ENCODE peak calls at places on chromosomes 3 and 15, in six cellular contexts. One of them, this sample, is unnamed.

GRCh38 chr15:80925597-80926059 is 64.0 kb downstream of the MESD start:
- DNase-seq in GM23248: no peak
- DNase-seq in naive thymus-derived CD4-positive, alpha-beta T cell: no peak
- DNase-seq in AG10803: no peak
- DNase-seq in NB4: no peak
- DNase-seq in brain microvascular endothelial cell: no peak
- DNase-seq in this sample: no peak

GRCh38 chr15:90367578-90367977 is 15.5 kb downstream of the ZNF774 start:
- DNase-seq in GM23248: peak; percentile 74
- DNase-seq in naive thymus-derived CD4-positive, alpha-beta T cell: no peak
- DNase-seq in AG10803: peak; percentile 72
- DNase-seq in NB4: no peak
- DNase-seq in brain microvascular endothelial cell: no peak
- DNase-seq in this sample: no peak

GRCh38 chr15:25810631-25811077 is 52.5 kb downstream of the ATP10A start:
- DNase-seq in GM23248: no peak
- DNase-seq in naive thymus-derived CD4-positive, alpha-beta T cell: no peak
- DNase-seq in AG10803: no peak
- DNase-seq in NB4: no peak
- DNase-seq in brain microvascular endothelial cell: no peak
- DNase-seq in this sample: no peak

GRCh38 chr15:64861960-64862359 is 20.2 kb downstream of the PLEKHO2 start:
- DNase-seq in GM23248: no peak
- DNase-seq in naive thymus-derived CD4-positive, alpha-beta T cell: no peak
- DNase-seq in AG10803: no peak
- DNase-seq in NB4: no peak
- DNase-seq in brain microvascular endothelial cell: no peak
- DNase-seq in this sample: no peak

GRCh38 chr3:13379191-13379830 is 40.8 kb downstream of the NUP210 start:
- DNase-seq in GM23248: peak; percentile 89
- DNase-seq in naive thymus-derived CD4-positive, alpha-beta T cell: no peak
- DNase-seq in AG10803: peak; percentile 71
- DNase-seq in NB4: no peak
- DNase-seq in brain microvascular endothelial cell: peak; percentile 77
- DNase-seq in this sample: no peak

GRCh38 chr15:59925123-59925522 is 79.0 kb upstream of the FOXB1 start:
- DNase-seq in GM23248: no peak
- DNase-seq in naive thymus-derived CD4-positive, alpha-beta T cell: no peak
- DNase-seq in AG10803: no peak
- DNase-seq in NB4: no peak
- DNase-seq in brain microvascular endothelial cell: no peak
- DNase-seq in this sample: no peak

GRCh38 chr3:38281895-38282686 is at the start of gene SLC22A14:
- DNase-seq in GM23248: no peak
- DNase-seq in naive thymus-derived CD4-positive, alpha-beta T cell: no peak
- DNase-seq in AG10803: no peak
- DNase-seq in NB4: no peak
- DNase-seq in brain microvascular endothelial cell: no peak
- DNase-seq in this sample: no peak

GRCh38 chr3:50624634-50625033 is 7.7 kb downstream of the MAPKAPK3 start:
- DNase-seq in GM23248: no peak
- DNase-seq in naive thymus-derived CD4-positive, alpha-beta T cell: no peak
- DNase-seq in AG10803: no peak
- DNase-seq in NB4: no peak
- DNase-seq in brain microvascular endothelial cell: no peak
- DNase-seq in this sample: no peak

GRCh38 chr3:74469151-74469550 is 145.3 kb downstream of the CNTN3 start:
- DNase-seq in GM23248: peak; percentile 77
- DNase-seq in naive thymus-derived CD4-positive, alpha-beta T cell: no peak
- DNase-seq in AG10803: peak; percentile 79
- DNase-seq in NB4: no peak
- DNase-seq in brain microvascular endothelial cell: no peak
- DNase-seq in this sample: no peak

GRCh38 chr3:49295489-49296058 is 18.5 kb upstream of the C3orf62 start:
- DNase-seq in GM23248: peak; percentile 68
- DNase-seq in naive thymus-derived CD4-positive, alpha-beta T cell: no peak
- DNase-seq in AG10803: peak; percentile 59
- DNase-seq in NB4: peak; percentile 57
- DNase-seq in brain microvascular endothelial cell: peak; percentile 32
- DNase-seq in this sample: peak; percentile 30

GRCh38 chr3:125052671-125053303 is 3.0 kb downstream of the HEG1 start:
- DNase-seq in GM23248: peak; percentile 95
- DNase-seq in naive thymus-derived CD4-positive, alpha-beta T cell: no peak
- DNase-seq in AG10803: peak; percentile 98
- DNase-seq in NB4: no peak
- DNase-seq in brain microvascular endothelial cell: peak; percentile 90
- DNase-seq in this sample: no peak

GRCh38 chr3:186070123-186070522 is 38.8 kb downstream of the ETV5 start:
- DNase-seq in GM23248: no peak
- DNase-seq in naive thymus-derived CD4-positive, alpha-beta T cell: no peak
- DNase-seq in AG10803: no peak
- DNase-seq in NB4: no peak
- DNase-seq in brain microvascular endothelial cell: no peak
- DNase-seq in this sample: no peak

GRCh38 chr15:96626936-96627577 is 296.6 kb downstream of the NR2F2 start:
- DNase-seq in GM23248: no peak
- DNase-seq in naive thymus-derived CD4-positive, alpha-beta T cell: no peak
- DNase-seq in AG10803: no peak
- DNase-seq in NB4: no peak
- DNase-seq in brain microvascular endothelial cell: no peak
- DNase-seq in this sample: no peak

GRCh38 chr3:159616234-159616825 is 372.3 kb upstream of the IL12A start:
- DNase-seq in GM23248: peak; percentile 75
- DNase-seq in naive thymus-derived CD4-positive, alpha-beta T cell: no peak
- DNase-seq in AG10803: peak; percentile 66
- DNase-seq in NB4: no peak
- DNase-seq in brain microvascular endothelial cell: peak; percentile 65
- DNase-seq in this sample: no peak

GRCh38 chr15:66425837-66426236 is 39.1 kb downstream of the MAP2K1 start:
- DNase-seq in GM23248: no peak
- DNase-seq in naive thymus-derived CD4-positive, alpha-beta T cell: no peak
- DNase-seq in AG10803: no peak
- DNase-seq in NB4: no peak
- DNase-seq in brain microvascular endothelial cell: no peak
- DNase-seq in this sample: no peak

GRCh38 chr3:149310796-149311534 is 22.5 kb downstream of the TM4SF18 start:
- DNase-seq in GM23248: no peak
- DNase-seq in naive thymus-derived CD4-positive, alpha-beta T cell: no peak
- DNase-seq in AG10803: no peak
- DNase-seq in NB4: no peak
- DNase-seq in brain microvascular endothelial cell: no peak
- DNase-seq in this sample: no peak

GRCh38 chr15:24292837-24293236 is 382.7 kb upstream of the NPAP1 start:
- DNase-seq in GM23248: no peak
- DNase-seq in naive thymus-derived CD4-positive, alpha-beta T cell: no peak
- DNase-seq in AG10803: no peak
- DNase-seq in NB4: no peak
- DNase-seq in brain microvascular endothelial cell: no peak
- DNase-seq in this sample: no peak

GRCh38 chr3:103308921-103309320 is 874.1 kb downstream of the ZPLD1 start:
- DNase-seq in GM23248: no peak
- DNase-seq in naive thymus-derived CD4-positive, alpha-beta T cell: no peak
- DNase-seq in AG10803: no peak
- DNase-seq in NB4: no peak
- DNase-seq in brain microvascular endothelial cell: no peak
- DNase-seq in this sample: no peak

GRCh38 chr3:159796744-159797143 is 191.9 kb upstream of the IL12A start:
- DNase-seq in GM23248: peak; percentile 96
- DNase-seq in naive thymus-derived CD4-positive, alpha-beta T cell: no peak
- DNase-seq in AG10803: peak; percentile 85
- DNase-seq in NB4: no peak
- DNase-seq in brain microvascular endothelial cell: peak; percentile 52
- DNase-seq in this sample: no peak

GRCh38 chr3:175057406-175057805 is 198.3 kb downstream of the NAALADL2 start:
- DNase-seq in GM23248: no peak
- DNase-seq in naive thymus-derived CD4-positive, alpha-beta T cell: no peak
- DNase-seq in AG10803: peak; percentile 35
- DNase-seq in NB4: no peak
- DNase-seq in brain microvascular endothelial cell: no peak
- DNase-seq in this sample: no peak

DNA sequence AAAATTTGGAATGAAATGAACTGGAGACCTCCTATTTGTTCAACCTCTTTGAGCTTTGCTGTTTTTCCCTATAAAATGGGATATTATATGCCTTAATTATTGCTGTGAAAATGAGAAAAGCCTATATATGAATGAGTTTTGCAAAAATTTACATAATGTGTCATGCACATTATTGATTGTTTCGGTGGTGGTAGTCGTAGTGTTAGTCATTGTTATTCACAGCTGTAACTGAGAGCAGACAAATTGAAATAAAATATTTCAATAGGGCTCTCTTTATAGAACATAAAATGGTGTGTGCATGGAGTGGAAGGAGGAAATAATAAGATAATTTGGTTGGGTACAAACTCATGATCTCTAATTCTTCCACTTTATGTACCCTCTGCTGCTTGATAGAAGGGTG is 153.7 kb upstream of the GADL1 start:
- DNase-seq in GM23248: no peak
- DNase-seq in naive thymus-derived CD4-positive, alpha-beta T cell: no peak
- DNase-seq in AG10803: no peak
- DNase-seq in NB4: no peak
- DNase-seq in brain microvascular endothelial cell: no peak
- DNase-seq in this sample: no peak
- H3K4me3 ChIP-seq in GM23248: no peak overlapping the region
- H3K4me3 ChIP-seq in naive thymus-derived CD4-positive, alpha-beta T cell: no peak overlapping the region
- H3K4me3 ChIP-seq in AG10803: no peak overlapping the region
- H3K4me3 ChIP-seq in NB4: no peak overlapping the region
- H3K4me3 ChIP-seq in brain microvascular endothelial cell: no peak overlapping the region
- H3K4me3 ChIP-seq in this sample: no peak overlapping the region

GRCh38 chr3:141814375-141814774 is 51.2 kb downstream of the GRK7 start:
- DNase-seq in GM23248: no peak
- DNase-seq in naive thymus-derived CD4-positive, alpha-beta T cell: no peak
- DNase-seq in AG10803: no peak
- DNase-seq in NB4: no peak
- DNase-seq in brain microvascular endothelial cell: no peak
- DNase-seq in this sample: no peak

GRCh38 chr3:141812091-141812490 is 48.9 kb downstream of the GRK7 start:
- DNase-seq in GM23248: peak; percentile 20
- DNase-seq in naive thymus-derived CD4-positive, alpha-beta T cell: no peak
- DNase-seq in AG10803: peak; percentile 30
- DNase-seq in NB4: no peak
- DNase-seq in brain microvascular endothelial cell: no peak
- DNase-seq in this sample: no peak

GRCh38 chr3:141812586-141812985 is 49.4 kb downstream of the GRK7 start:
- DNase-seq in GM23248: no peak
- DNase-seq in naive thymus-derived CD4-positive, alpha-beta T cell: no peak
- DNase-seq in AG10803: no peak
- DNase-seq in NB4: no peak
- DNase-seq in brain microvascular endothelial cell: no peak
- DNase-seq in this sample: no peak

GRCh38 chr3:141815667-141816066 is 52.5 kb downstream of the GRK7 start:
- DNase-seq in GM23248: no peak
- DNase-seq in naive thymus-derived CD4-positive, alpha-beta T cell: no peak
- DNase-seq in AG10803: no peak
- DNase-seq in NB4: no peak
- DNase-seq in brain microvascular endothelial cell: no peak
- DNase-seq in this sample: no peak

GRCh38 chr3:141816958-141817357 is 53.8 kb downstream of the GRK7 start:
- DNase-seq in GM23248: peak; percentile 2
- DNase-seq in naive thymus-derived CD4-positive, alpha-beta T cell: no peak
- DNase-seq in AG10803: no peak
- DNase-seq in NB4: no peak
- DNase-seq in brain microvascular endothelial cell: no peak
- DNase-seq in this sample: no peak
- H3K4me3 ChIP-seq in GM23248: no peak overlapping the region
- H3K4me3 ChIP-seq in naive thymus-derived CD4-positive, alpha-beta T cell: no peak overlapping the region
- H3K4me3 ChIP-seq in AG10803: no peak overlapping the region
- H3K4me3 ChIP-seq in NB4: no peak overlapping the region
- H3K4me3 ChIP-seq in brain microvascular endothelial cell: no peak overlapping the region
- H3K4me3 ChIP-seq in this sample: no peak overlapping the region

GRCh38 chr3:71724171-71724453 is 1.1 kb downstream of the EIF4E3 start:
- DNase-seq in GM23248: no peak
- DNase-seq in naive thymus-derived CD4-positive, alpha-beta T cell: no peak
- DNase-seq in AG10803: no peak
- DNase-seq in NB4: no peak
- DNase-seq in brain microvascular endothelial cell: no peak
- DNase-seq in this sample: no peak

GRCh38 chr3:71724584-71725278 is 471 bp downstream of the EIF4E3 start:
- DNase-seq in GM23248: peak; percentile 60
- DNase-seq in naive thymus-derived CD4-positive, alpha-beta T cell: peak; percentile 38
- DNase-seq in AG10803: no peak
- DNase-seq in NB4: peak; percentile 61
- DNase-seq in brain microvascular endothelial cell: no peak
- DNase-seq in this sample: no peak

GRCh38 chr3:71725279-71725991 is at the start of gene EIF4E3:
- DNase-seq in GM23248: peak; percentile 79
- DNase-seq in naive thymus-derived CD4-positive, alpha-beta T cell: peak; percentile 42
- DNase-seq in AG10803: peak; percentile 15
- DNase-seq in NB4: peak; percentile 52
- DNase-seq in brain microvascular endothelial cell: no peak
- DNase-seq in this sample: no peak

GRCh38 chr3:71722693-71723092 is 2.5 kb downstream of the EIF4E3 start:
- DNase-seq in GM23248: no peak
- DNase-seq in naive thymus-derived CD4-positive, alpha-beta T cell: no peak
- DNase-seq in AG10803: no peak
- DNase-seq in NB4: no peak
- DNase-seq in brain microvascular endothelial cell: no peak
- DNase-seq in this sample: no peak

GRCh38 chr3:71723452-71724170 is 1.6 kb downstream of the EIF4E3 start:
- DNase-seq in GM23248: no peak
- DNase-seq in naive thymus-derived CD4-positive, alpha-beta T cell: no peak
- DNase-seq in AG10803: no peak
- DNase-seq in NB4: no peak
- DNase-seq in brain microvascular endothelial cell: no peak
- DNase-seq in this sample: no peak
- H3K4me3 ChIP-seq in GM23248: no peak overlapping the region
- H3K4me3 ChIP-seq in naive thymus-derived CD4-positive, alpha-beta T cell: peak overlapping the region; percentile 65
- H3K4me3 ChIP-seq in AG10803: peak overlapping the region; percentile 74
- H3K4me3 ChIP-seq in NB4: no peak overlapping the region
- H3K4me3 ChIP-seq in brain microvascular endothelial cell: no peak overlapping the region
- H3K4me3 ChIP-seq in this sample: no peak overlapping the region

GRCh38 chr3:51682079-51682478 is 11.0 kb downstream of the TEX264 start:
- DNase-seq in GM23248: peak; percentile 93
- DNase-seq in naive thymus-derived CD4-positive, alpha-beta T cell: peak; percentile 35
- DNase-seq in AG10803: peak; percentile 88
- DNase-seq in NB4: peak; percentile 94
- DNase-seq in brain microvascular endothelial cell: peak; percentile 87
- DNase-seq in this sample: peak; percentile 88
- H3K4me3 ChIP-seq in GM23248: no peak overlapping the region
- H3K4me3 ChIP-seq in naive thymus-derived CD4-positive, alpha-beta T cell: peak overlapping the region; percentile 46
- H3K4me3 ChIP-seq in AG10803: no peak overlapping the region
- H3K4me3 ChIP-seq in NB4: peak overlapping the region; percentile 33
- H3K4me3 ChIP-seq in brain microvascular endothelial cell: no peak overlapping the region
- H3K4me3 ChIP-seq in this sample: peak overlapping the region; percentile 1

This sample was measured in Jurkat, Clone E6-1.